ENCODE peak calls at places on chromosomes 7 and 10, in ten cellular contexts. N is neuronal stem cell, J is hepatocyte, D is fibroblast of lung, V is neural progenitor cell, L is H1, E is IMR-90, F is HepG2, T is DND-41, G is GM12878. W is an unnamed sample.

GRCh38 chr7:105101864-105102263 is 87.9 kb downstream of the KMT2E start:
- DNase-seq in N (no peak), J (no peak), L (no peak), T (no peak), D (no peak), G (no peak), F (no peak), V (no peak), E (no peak), W (no peak)

GRCh38 chr7:150980663-150981062 is 2.5 kb upstream of the KCNH2 start:
- DNase-seq in V (peak; percentile 77), N (no peak), D (no peak), L (no peak), F (no peak), J (no peak), E (no peak), G (no peak), T (no peak), W (no peak)

GRCh38 chr7:2939193-2939885 is 95.2 kb upstream of the GNA12 start:
- DNase-seq in G (no peak), N (no peak), V (no peak), T (no peak), E (peak; percentile 9), L (no peak), D (peak; percentile 5), F (no peak), J (no peak), W (peak; percentile 20)

GRCh38 chr7:4791101-4791737 is 15.8 kb downstream of the AP5Z1 start:
- DNase-seq in T (no peak), E (no peak), D (no peak), F (no peak), N (no peak), V (no peak), G (no peak), L (no peak), J (no peak), W (no peak)

GRCh38 chr10:5832946-5833345 is 19.7 kb upstream of the GDI2 start:
- DNase-seq in G (no peak), D (no peak), J (no peak), N (no peak), F (no peak), L (no peak), E (no peak), V (no peak), T (no peak), W (no peak)

GRCh38 chr7:10740805-10741204 is 232.9 kb upstream of the PHF14 start:
- DNase-seq in D (no peak), E (no peak), J (no peak), N (no peak), L (no peak), F (no peak), G (no peak), V (no peak), T (no peak), W (no peak)

GRCh38 chr10:79445217-79445707 is at the start of gene ZCCHC24:
- DNase-seq in F (no peak), V (no peak), J (no peak), T (peak; percentile 36), L (no peak), G (no peak), N (no peak), E (no peak), D (no peak), W (no peak)

GRCh38 chr7:15515201-15515777 is 46.5 kb downstream of the AGMO start:
- DNase-seq in F (no peak), E (peak; percentile 1), J (peak; percentile 8), N (no peak), V (no peak), T (no peak), G (no peak), L (no peak), D (peak; percentile 3), W (peak; percentile 17)

GRCh38 chr10:23556727-23557440 is 118.0 kb downstream of the OTUD1 start:
- DNase-seq in E (peak; percentile 5), T (no peak), L (no peak), F (no peak), J (no peak), D (peak; percentile 55), N (no peak), G (no peak), V (no peak), W (peak; percentile 86)

GRCh38 chr7:98754041-98754479 is 115.8 kb downstream of the TMEM130 start:
- DNase-seq in F (no peak), L (no peak), E (no peak), N (peak; percentile 37), D (peak; percentile 48), V (peak; percentile 70), G (no peak), J (peak; percentile 34), T (peak; percentile 13), W (no peak)

GRCh38 chr7:85426487-85426960 is 239.7 kb upstream of the SEMA3D start:
- DNase-seq in L (no peak), V (no peak), F (peak; percentile 92), T (no peak), N (no peak), J (peak; percentile 23), D (peak; percentile 33), E (peak; percentile 29), G (no peak), W (peak; percentile 41)

GRCh38 chr7:73810991-73811360 is 19.8 kb upstream of the CLDN4 start:
- DNase-seq in V (peak; percentile 22), E (no peak), J (no peak), T (no peak), D (no peak), F (no peak), G (no peak), N (no peak), L (no peak), W (no peak)

GRCh38 chr7:101436226-101436745 is 73.6 kb downstream of the COL26A1 start:
- DNase-seq in G (no peak), T (no peak), F (no peak), L (no peak), V (no peak), J (no peak), E (no peak), N (no peak), D (no peak), W (no peak)

GRCh38 chr7:30433082-30433481 is 45.5 kb downstream of the NOD1 start:
- DNase-seq in F (no peak), L (no peak), N (no peak), T (no peak), D (peak; percentile 79), V (peak; percentile 18), G (no peak), J (peak; percentile 25), E (peak; percentile 75), W (peak; percentile 86)

GRCh38 chr7:137681657-137682562 is 164.9 kb downstream of the DGKI start:
- DNase-seq in V (no peak), E (peak; percentile 92), J (no peak), F (no peak), N (no peak), G (no peak), L (no peak), T (no peak), D (peak; percentile 95), W (peak; percentile 93)

GRCh38 chr7:45696476-45696875 is 122.3 kb downstream of the ADCY1 start:
- DNase-seq in T (no peak), N (no peak), F (no peak), L (no peak), E (no peak), D (no peak), G (no peak), V (no peak), J (no peak), W (no peak)
- H3K4me3 ChIP-seq in T (no peak overlapping the region), N (no peak overlapping the region), F (no peak overlapping the region), L (no peak overlapping the region), E (no peak overlapping the region), D (no peak overlapping the region), G (no peak overlapping the region), V (no peak overlapping the region), J (no peak overlapping the region), W (no peak overlapping the region)

DNA sequence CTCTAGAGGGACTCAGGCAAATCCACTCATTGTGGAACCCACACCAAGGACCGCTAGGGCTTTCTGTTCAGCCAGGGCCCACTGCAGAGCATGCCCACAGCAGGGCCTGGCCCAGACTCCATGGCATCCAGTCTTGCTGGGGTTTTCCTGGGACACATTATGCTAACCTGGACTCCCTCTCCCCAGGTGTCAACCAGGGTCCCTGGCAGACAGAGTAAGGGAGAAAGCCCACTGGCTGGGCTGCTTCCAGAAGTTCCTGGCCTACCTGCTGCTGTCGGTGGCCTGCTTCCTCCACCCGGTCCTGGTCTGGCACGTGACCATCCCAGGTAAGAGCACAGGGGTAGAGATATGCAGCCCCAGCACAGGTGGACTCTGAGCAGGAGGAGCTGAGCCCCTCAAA is 22.3 kb downstream of the TMEM72 start:
- DNase-seq in G (no peak), L (no peak), N (no peak), T (no peak), D (no peak), J (no peak), E (no peak), F (no peak), V (no peak), W (no peak)
- H2AFZ ChIP-seq in G (no peak overlapping the region), L (no peak overlapping the region), N (no peak overlapping the region), T (no peak overlapping the region), D (no peak overlapping the region), J (no peak overlapping the region), E (no peak overlapping the region), F (no peak overlapping the region), V (no peak overlapping the region), W (no peak overlapping the region)

GRCh38 chr7:140896996-140897395 is 27.7 kb downstream of the BRAF start:
- DNase-seq in N (no peak), G (no peak), J (no peak), D (no peak), E (no peak), V (no peak), T (no peak), L (no peak), F (no peak), W (no peak)
- H3K4me3 ChIP-seq in N (no peak overlapping the region), G (no peak overlapping the region), J (no peak overlapping the region), D (no peak overlapping the region), E (no peak overlapping the region), V (no peak overlapping the region), T (no peak overlapping the region), L (no peak overlapping the region), F (no peak overlapping the region), W (no peak overlapping the region)

GRCh38 chr7:7517661-7518236 is 17.9 kb downstream of the COL28A1 start:
- DNase-seq in E (no peak), G (no peak), N (no peak), V (no peak), F (peak; percentile 62), L (no peak), T (no peak), J (no peak), D (no peak), W (no peak)

GRCh38 chr7:7521259-7521658 is 14.4 kb downstream of the COL28A1 start:
- DNase-seq in F (no peak), T (peak; percentile 7), G (no peak), N (no peak), J (no peak), V (no peak), L (no peak), E (no peak), D (no peak), W (no peak)

GRCh38 chr7:7516662-7517061 is 19.0 kb downstream of the COL28A1 start:
- DNase-seq in L (no peak), E (no peak), V (no peak), J (no peak), G (no peak), F (peak; percentile 25), D (no peak), T (no peak), N (no peak), W (no peak)

GRCh38 chr7:7522421-7522820 is 13.3 kb downstream of the COL28A1 start:
- DNase-seq in N (no peak), E (peak; percentile 18), G (no peak), L (no peak), F (no peak), V (no peak), T (no peak), J (no peak), D (peak; percentile 30), W (peak; percentile 24)

GRCh38 chr7:7519528-7519927 is 16.1 kb downstream of the COL28A1 start:
- DNase-seq in T (no peak), F (no peak), G (no peak), E (no peak), J (no peak), N (no peak), D (no peak), V (no peak), L (no peak), W (no peak)
- H2AFZ ChIP-seq in T (no peak overlapping the region), F (no peak overlapping the region), G (no peak overlapping the region), E (no peak overlapping the region), J (no peak overlapping the region), N (no peak overlapping the region), D (no peak overlapping the region), V (no peak overlapping the region), L (no peak overlapping the region), W (no peak overlapping the region)

W was measured in GM23248.